ENCODE peak calls at places on chromosomes 2 and 18, in four cellular contexts. Y is pancreas; R is stimulated activated CD4-positive, alpha-beta T cell treated with anti-CD3 and anti-CD28 coated beads, TNF-alpha, amount 100 ng/mL, for 48 hours; H is endothelial cell. F is an unnamed sample.

GRCh38 chr2:177633910-177634294 is 241.3 kb downstream of the AGPS start:
- DNase-seq in Y (no peak), H (no peak), R (no peak), F (no peak)

GRCh38 chr2:64157792-64158191 is 13.6 kb upstream of the PELI1 start:
- DNase-seq in Y (peak; percentile 49), H (no peak), R (no peak), F (no peak)

GRCh38 chr18:40347261-40347660 is 1607.8 kb upstream of the PIK3C3 start:
- DNase-seq in Y (no peak), R (no peak), H (no peak), F (no peak)

GRCh38 chr2:70561893-70562292 is 8.3 kb upstream of the TGFA start:
- DNase-seq in R (no peak), H (no peak), Y (no peak), F (no peak)

GRCh38 chr2:241608881-241609280 is 28.1 kb downstream of the THAP4 start:
- DNase-seq in H (no peak), R (no peak), Y (no peak), F (no peak)

GRCh38 chr2:37656512-37657423 is 14.7 kb downstream of the CDC42EP3 start:
- DNase-seq in R (no peak), H (no peak), Y (no peak), F (peak; percentile 90)

GRCh38 chr2:31413876-31414550 is 529 bp downstream of the XDH start:
- DNase-seq in H (no peak), Y (no peak), R (no peak), F (no peak)

GRCh38 chr2:85804026-85804425 is 50.2 kb downstream of the ATOH8 start:
- DNase-seq in Y (no peak), R (no peak), H (no peak), F (no peak)

GRCh38 chr2:120314656-120315366 is 31.1 kb upstream of the INHBB start:
- DNase-seq in H (no peak), R (peak; percentile 16), Y (no peak), F (no peak)

GRCh38 chr18:75374466-75374865 is 53.0 kb downstream of the SMIM21 start:
- DNase-seq in R (no peak), Y (no peak), H (no peak), F (no peak)

GRCh38 chr2:130819915-130820861 is 16.5 kb upstream of the ARHGEF4 start:
- DNase-seq in H (no peak), R (no peak), Y (no peak), F (no peak)

GRCh38 chr2:180374502-180375281 is 367.6 kb upstream of the CWC22 start:
- DNase-seq in H (no peak), R (no peak), Y (no peak), F (no peak)

GRCh38 chr2:235638541-235639192 is 144.8 kb downstream of the AGAP1 start:
- DNase-seq in R (no peak), Y (no peak), H (peak; percentile 30), F (no peak)

GRCh38 chr2:83006991-83007390 is 1452.1 kb downstream of the SUCLG1 start:
- DNase-seq in Y (no peak), R (no peak), H (no peak), F (no peak)

GRCh38 chr2:238299803-238300202 is 11.4 kb upstream of the PER2 start:
- DNase-seq in H (no peak), Y (peak; percentile 76), R (no peak), F (no peak)

GRCh38 chr2:28589746-28590463 is 94.0 kb downstream of the PLB1 start:
- DNase-seq in H (no peak), R (no peak), Y (no peak), F (no peak)

GRCh38 chr2:49403722-49404507 is 249.6 kb upstream of the FSHR start:
- DNase-seq in R (no peak), Y (no peak), H (no peak), F (peak; percentile 6)

GRCh38 chr2:216107760-216108159 is 1.4 kb upstream of the XRCC5 start:
- DNase-seq in R (no peak), Y (no peak), H (peak; percentile 10), F (peak; percentile 51)

GRCh38 chr2:70304501-70304900 is 2.6 kb upstream of the FAM136A start:
- DNase-seq in R (no peak), H (no peak), Y (no peak), F (peak; percentile 18)

GRCh38 chr2:105789745-105790466 is 45.2 kb downstream of the NCK2 start:
- DNase-seq in Y (no peak), H (no peak), R (no peak), F (no peak)

GRCh38 chr18:38007931-38008330 is 442.3 kb upstream of the CELF4 start:
- DNase-seq in R (no peak), Y (no peak), H (no peak), F (no peak)

GRCh38 chr2:234292205-234292954 is 204.5 kb downstream of the ARL4C start:
- DNase-seq in H (no peak), R (no peak), Y (no peak), F (no peak)

GRCh38 chr2:96143848-96144480 is 1.3 kb downstream of the DUSP2 start:
- DNase-seq in H (peak; percentile 32), R (no peak), Y (no peak), F (no peak)

GRCh38 chr2:164335128-164335527 is 286.2 kb downstream of the GRB14 start:
- DNase-seq in R (no peak), H (no peak), Y (no peak), F (peak; percentile 13)

GRCh38 chr2:241864897-241865213 is 4.7 kb upstream of the RTP5 start:
- DNase-seq in H (no peak), Y (no peak), R (no peak), F (no peak)

GRCh38 chr2:10863047-10863446 is 48.7 kb upstream of the KCNF1 start:
- DNase-seq in Y (no peak), H (no peak), R (no peak), F (no peak)

GRCh38 chr2:160921401-160921964 is 238.7 kb upstream of the TANK start:
- DNase-seq in Y (no peak), R (no peak), H (no peak), F (no peak)

GRCh38 chr2:69163109-69163508 is 150.1 kb downstream of the ANTXR1 start:
- DNase-seq in Y (no peak), H (no peak), R (no peak), F (peak; percentile 50)

F was measured in NT2/D1.